ENCODE peak calls at places on chromosomes 12 and 14, in nine cellular contexts. S is B cell, K is fibroblast of the conjunctiva, M is NCI-H2029, E is EL, C is iPS DF 19.7, V is cardiac septum, I is T1000, U is adipocyte. D is an unnamed sample.

GRCh38 chr14:68807148-68807600 is 14.3 kb upstream of the ZFP36L1 start:
- DNase-seq in S (peak; percentile 81), K (no peak), M (peak; percentile 6), E (peak; percentile 82), C (no peak), V (no peak), I (no peak), U (peak; percentile 87), D (peak; percentile 60)

GRCh38 chr12:72075891-72076557 is 137.4 kb downstream of the TPH2 start:
- DNase-seq in S (no peak), K (no peak), M (no peak), E (no peak), C (no peak), V (no peak), I (no peak), U (no peak), D (no peak)

GRCh38 chr14:101835166-101835557 is 73.7 kb downstream of the PPP2R5C start:
- DNase-seq in S (no peak), K (no peak), M (no peak), E (no peak), C (no peak), V (no peak), I (no peak), U (no peak), D (no peak)

GRCh38 chr12:114286145-114286544 is 119.8 kb downstream of the TBX5 start:
- DNase-seq in S (no peak), K (no peak), M (no peak), E (no peak), C (no peak), V (no peak), I (no peak), U (no peak), D (no peak)

GRCh38 chr12:103373088-103373523 is 122.7 kb downstream of the C12orf42 start:
- DNase-seq in S (no peak), K (no peak), M (peak; percentile 91), E (no peak), C (no peak), V (no peak), I (no peak), U (no peak), D (no peak)

GRCh38 chr12:93113317-93114006 is 184.4 kb upstream of the EEA1 start:
- DNase-seq in S (no peak), K (no peak), M (no peak), E (no peak), C (no peak), V (no peak), I (no peak), U (no peak), D (no peak)

GRCh38 chr12:88781909-88782308 is 201.6 kb upstream of the KITLG start:
- DNase-seq in S (no peak), K (no peak), M (no peak), E (peak; percentile 66), C (no peak), V (no peak), I (no peak), U (peak; percentile 39), D (no peak)

GRCh38 chr12:21940549-21940948 is 677 bp downstream of the ABCC9 start:
- DNase-seq in S (no peak), K (no peak), M (no peak), E (peak; percentile 5), C (no peak), V (no peak), I (no peak), U (no peak), D (no peak)

GRCh38 chr12:104974626-104975290 is 11.4 kb upstream of the NOPCHAP1 start:
- DNase-seq in S (peak; percentile 85), K (no peak), M (no peak), E (peak; percentile 85), C (no peak), V (no peak), I (peak; percentile 2), U (no peak), D (no peak)

GRCh38 chr14:73227812-73228781 is 9.2 kb upstream of the PAPLN start:
- DNase-seq in S (no peak), K (peak; percentile 75), M (no peak), E (peak; percentile 91), C (no peak), V (peak; percentile 83), I (peak; percentile 90), U (peak; percentile 89), D (peak; percentile 74)

GRCh38 chr14:60509438-60510253 is 700 bp downstream of the SIX6 start:
- DNase-seq in S (peak; percentile 8), K (no peak), M (peak; percentile 59), E (no peak), C (no peak), V (no peak), I (no peak), U (no peak), D (no peak)

GRCh38 chr12:112496493-112496892 is 77.7 kb downstream of the PTPN11 start:
- DNase-seq in S (no peak), K (no peak), M (no peak), E (no peak), C (no peak), V (no peak), I (no peak), U (no peak), D (no peak)

GRCh38 chr12:129938089-129938488 is 34.3 kb upstream of the TMEM132D start:
- DNase-seq in S (no peak), K (no peak), M (no peak), E (no peak), C (no peak), V (no peak), I (no peak), U (no peak), D (no peak)

GRCh38 chr12:104578453-104578852 is 121.7 kb downstream of the CHST11 start:
- DNase-seq in S (no peak), K (no peak), M (no peak), E (peak; percentile 89), C (no peak), V (no peak), I (peak; percentile 7), U (peak; percentile 66), D (no peak)

GRCh38 chr12:64085996-64086395 is 136.1 kb downstream of the KICS2 start:
- DNase-seq in S (no peak), K (peak; percentile 20), M (no peak), E (peak; percentile 17), C (no peak), V (no peak), I (no peak), U (no peak), D (no peak)

GRCh38 chr12:29662737-29663323 is 120.9 kb downstream of the TMTC1 start:
- DNase-seq in S (no peak), K (no peak), M (no peak), E (no peak), C (no peak), V (no peak), I (no peak), U (no peak), D (no peak)

GRCh38 chr14:90483551-90483950 is 86.7 kb downstream of the CALM1 start:
- DNase-seq in S (no peak), K (no peak), M (peak; percentile 54), E (no peak), C (no peak), V (no peak), I (no peak), U (no peak), D (no peak)

GRCh38 chr12:80411787-80412186 is 32.2 kb upstream of the PTPRQ start:
- DNase-seq in S (no peak), K (no peak), M (no peak), E (no peak), C (no peak), V (no peak), I (no peak), U (no peak), D (no peak)

D was measured in hepatocyte.